ENCODE peak calls at places on chromosomes 2 and 18, in four cellular contexts. One of them, this sample, is unnamed.

GRCh38 chr2:74081030-74081429 is 66.7 kb downstream of the BOLA3 start:
- DNase-seq in sigmoid colon: no peak
- DNase-seq in lung microvascular endothelial cell: no peak
- DNase-seq in AG10803: peak
- DNase-seq in this sample: no peak

GRCh38 chr2:80303006-80303741 is 1.4 kb downstream of the LRRTM1 start:
- DNase-seq in sigmoid colon: no peak
- DNase-seq in AG10803: no peak
- DNase-seq in lung microvascular endothelial cell: no peak
- DNase-seq in this sample: no peak

GRCh38 chr2:37201766-37202165 is 5.5 kb downstream of the CEBPZOS start:
- DNase-seq in lung microvascular endothelial cell: no peak
- DNase-seq in AG10803: no peak
- DNase-seq in sigmoid colon: no peak
- DNase-seq in this sample: no peak

GRCh38 chr2:3110555-3110954 is 267.1 kb downstream of the EIPR1 start:
- DNase-seq in lung microvascular endothelial cell: no peak
- DNase-seq in sigmoid colon: no peak
- DNase-seq in AG10803: no peak
- DNase-seq in this sample: no peak

GRCh38 chr18:79644006-79644665 is 35.5 kb upstream of the CTDP1 start:
- DNase-seq in AG10803: peak
- DNase-seq in lung microvascular endothelial cell: peak
- DNase-seq in sigmoid colon: peak
- DNase-seq in this sample: no peak

GRCh38 chr2:218961651-218962570 is 2.4 kb downstream of the CDK5R2 start:
- DNase-seq in sigmoid colon: no peak
- DNase-seq in lung microvascular endothelial cell: no peak
- DNase-seq in AG10803: no peak
- DNase-seq in this sample: no peak

GRCh38 chr2:221254281-221254680 is 317.8 kb downstream of the EPHA4 start:
- DNase-seq in AG10803: no peak
- DNase-seq in lung microvascular endothelial cell: no peak
- DNase-seq in sigmoid colon: no peak
- DNase-seq in this sample: no peak

GRCh38 chr2:237577458-237577857 is 11.1 kb downstream of the PRLH start:
- DNase-seq in lung microvascular endothelial cell: no peak
- DNase-seq in AG10803: no peak
- DNase-seq in sigmoid colon: no peak
- DNase-seq in this sample: no peak

GRCh38 chr18:59897321-59897954 is 2.4 kb upstream of the PMAIP1 start:
- DNase-seq in lung microvascular endothelial cell: no peak
- DNase-seq in sigmoid colon: no peak
- DNase-seq in AG10803: no peak
- DNase-seq in this sample: no peak